ENCODE peak calls at places on chromosome 14, in four cellular contexts. K is GM04503; A is stimulated activated naive B cell treated with anti-CD40 and anti-IgM and Interleukin-4, amounts not matched to agents 10 μg/mL and 1 μg/mL and 100 μg/mL, for 72 hours; P is transverse colon. M is an unnamed sample.
A peak's percentile ranks its signal among the peaks of the same experiment; 100 is the strongest.

GRCh38 chr14:65704412-65704811 is 291.9 kb downstream of the FUT8 start:
- DNase-seq in K (no peak), A (no peak), P (no peak), M (no peak)

GRCh38 chr14:24196071-24197061 is 1.1 kb upstream of the TM9SF1 start:
- DNase-seq in A (no peak), P (no peak), K (no peak), M (no peak)

GRCh38 chr14:103052407-103052806 is 4.9 kb downstream of the CDC42BPB start:
- DNase-seq in A (no peak), P (no peak), K (no peak), M (no peak)

GRCh38 chr14:21382886-21383847 is 652 bp downstream of the SUPT16H start:
- DNase-seq in P (peak; percentile 36), A (peak; percentile 62), K (peak; percentile 12), M (peak; percentile 11)

GRCh38 chr14:74988993-74989392 is 13.7 kb upstream of the EIF2B2 start:
- DNase-seq in A (no peak), P (no peak), K (no peak), M (no peak)

GRCh38 chr14:77154421-77154820 is 12.8 kb upstream of the ZDHHC22 start:
- DNase-seq in K (no peak), A (no peak), P (no peak), M (no peak)

GRCh38 chr14:69873877-69874780 is 5.1 kb upstream of the SMOC1 start:
- DNase-seq in A (no peak), P (no peak), K (peak; percentile 20), M (no peak)

GRCh38 chr14:103100281-103101121 is 6.0 kb downstream of the EXOC3L4 start:
- DNase-seq in A (no peak), K (no peak), P (peak; percentile 60), M (no peak)

GRCh38 chr14:72679591-72680151 is 214.2 kb downstream of the DPF3 start:
- DNase-seq in A (no peak), P (no peak), K (no peak), M (peak; percentile 7)

GRCh38 chr14:101843665-101844064 is 82.2 kb downstream of the PPP2R5C start:
- DNase-seq in K (no peak), P (peak; percentile 44), A (peak; percentile 70), M (no peak)

GRCh38 chr14:30270200-30271161 is 288.5 kb upstream of the G2E3 start:
- DNase-seq in P (peak; percentile 78), A (peak; percentile 46), K (peak; percentile 23), M (peak; percentile 94)

GRCh38 chr14:33737446-33737845 is 213.4 kb downstream of the EGLN3 start:
- DNase-seq in P (no peak), A (no peak), K (peak; percentile 86), M (no peak)

GRCh38 chr14:71521238-71521637 is 411.0 kb upstream of the RGS6 start:
- DNase-seq in K (no peak), A (no peak), P (no peak), M (no peak)

GRCh38 chr14:100065161-100065871 is at the start of gene EVL:
- DNase-seq in A (peak; percentile 82), K (no peak), P (peak; percentile 71), M (no peak)

GRCh38 chr14:94816113-94816512 is 46.2 kb upstream of the GSC start:
- DNase-seq in A (no peak), P (no peak), K (no peak), M (no peak)

GRCh38 chr14:75457648-75458165 is 29.9 kb downstream of the JDP2 start:
- DNase-seq in K (no peak), P (no peak), A (no peak), M (no peak)

GRCh38 chr14:90714811-90715210 is 101.4 kb downstream of the TTC7B start:
- DNase-seq in P (no peak), K (no peak), A (no peak), M (no peak)

GRCh38 chr14:24296341-24297157 is 3.0 kb downstream of the DHRS1 start:
- DNase-seq in P (peak; percentile 54), K (peak; percentile 62), A (peak; percentile 73), M (peak; percentile 12)

GRCh38 chr14:75223664-75224154 is 47.3 kb upstream of the TMED10 start:
- DNase-seq in A (peak; percentile 65), P (peak; percentile 51), K (no peak), M (no peak)

GRCh38 chr14:99654235-99655000 is 9.5 kb downstream of the HHIPL1 start:
- DNase-seq in P (peak; percentile 52), K (peak; percentile 46), A (no peak), M (no peak)

GRCh38 chr14:25461780-25462179 is 411.8 kb upstream of the STXBP6 start:
- DNase-seq in K (no peak), P (no peak), A (no peak), M (no peak)

GRCh38 chr14:104888489-104889373 is 23.7 kb downstream of the CEP170B start:
- DNase-seq in P (no peak), A (peak; percentile 0), K (no peak), M (no peak)

GRCh38 chr14:72129283-72129682 is 197.1 kb downstream of the RGS6 start:
- DNase-seq in K (no peak), P (no peak), A (no peak), M (no peak)

GRCh38 chr14:56840221-56840620 is 29.9 kb upstream of the OTX2 start:
- DNase-seq in K (no peak), P (no peak), A (no peak), M (no peak)